ENCODE peak calls at places on chromosomes 11 and 22, in ten cellular contexts. One of them, this sample, is unnamed.

GRCh38 chr11:112013501-112014164 is 11.6 kb upstream of the DLAT start:
- DNase-seq in mucosa of descending colon: no peak
- DNase-seq in stimulated activated CD4-positive, alpha-beta T cell treated with anti-CD3 and anti-CD28 coated beads, Interleukin-1b, Interleukin-23, amount 100 ng/mL, for 48 hours: no peak
- DNase-seq in iris pigment epithelial cell: no peak
- DNase-seq in fibroblast of mammary gland: no peak
- DNase-seq in PC-3: peak
- DNase-seq in effector memory CD4-positive, alpha-beta T cell: no peak
- DNase-seq in nephron progenitor cell: no peak
- DNase-seq in activated T-helper 1 cell treated with anti-CD3 and anti-CD28 coated beads, Interleukin-12 subunit alpha, Interleukin-12 subunit beta, Interleukin-2, Interleukin-4 antibody, amounts not matched to agents 30 ng/mL and 10 ng/mL and 1 ng/mL, durations not matched to agents 14 hours and 24 hours and 36 hours: no peak
- DNase-seq in GM12865: no peak
- DNase-seq in this sample: no peak

GRCh38 chr11:128482512-128483191 is 104.7 kb downstream of the ETS1 start:
- DNase-seq in mucosa of descending colon: no peak
- DNase-seq in stimulated activated CD4-positive, alpha-beta T cell treated with anti-CD3 and anti-CD28 coated beads, Interleukin-1b, Interleukin-23, amount 100 ng/mL, for 48 hours: peak
- DNase-seq in iris pigment epithelial cell: peak
- DNase-seq in fibroblast of mammary gland: peak
- DNase-seq in PC-3: no peak
- DNase-seq in effector memory CD4-positive, alpha-beta T cell: peak
- DNase-seq in nephron progenitor cell: no peak
- DNase-seq in activated T-helper 1 cell treated with anti-CD3 and anti-CD28 coated beads, Interleukin-12 subunit alpha, Interleukin-12 subunit beta, Interleukin-2, Interleukin-4 antibody, amounts not matched to agents 30 ng/mL and 10 ng/mL and 1 ng/mL, durations not matched to agents 14 hours and 24 hours and 36 hours: no peak
- DNase-seq in GM12865: peak
- DNase-seq in this sample: peak

GRCh38 chr11:31233425-31233824 is 136.1 kb downstream of the DCDC1 start:
- DNase-seq in mucosa of descending colon: no peak
- DNase-seq in stimulated activated CD4-positive, alpha-beta T cell treated with anti-CD3 and anti-CD28 coated beads, Interleukin-1b, Interleukin-23, amount 100 ng/mL, for 48 hours: no peak
- DNase-seq in iris pigment epithelial cell: peak
- DNase-seq in fibroblast of mammary gland: peak
- DNase-seq in PC-3: peak
- DNase-seq in effector memory CD4-positive, alpha-beta T cell: no peak
- DNase-seq in nephron progenitor cell: no peak
- DNase-seq in activated T-helper 1 cell treated with anti-CD3 and anti-CD28 coated beads, Interleukin-12 subunit alpha, Interleukin-12 subunit beta, Interleukin-2, Interleukin-4 antibody, amounts not matched to agents 30 ng/mL and 10 ng/mL and 1 ng/mL, durations not matched to agents 14 hours and 24 hours and 36 hours: no peak
- DNase-seq in GM12865: peak
- DNase-seq in this sample: no peak

GRCh38 chr11:69601346-69601975 is 39.5 kb upstream of the CCND1 start:
- DNase-seq in mucosa of descending colon: peak
- DNase-seq in stimulated activated CD4-positive, alpha-beta T cell treated with anti-CD3 and anti-CD28 coated beads, Interleukin-1b, Interleukin-23, amount 100 ng/mL, for 48 hours: no peak
- DNase-seq in iris pigment epithelial cell: no peak
- DNase-seq in fibroblast of mammary gland: no peak
- DNase-seq in PC-3: no peak
- DNase-seq in effector memory CD4-positive, alpha-beta T cell: no peak
- DNase-seq in nephron progenitor cell: no peak
- DNase-seq in activated T-helper 1 cell treated with anti-CD3 and anti-CD28 coated beads, Interleukin-12 subunit alpha, Interleukin-12 subunit beta, Interleukin-2, Interleukin-4 antibody, amounts not matched to agents 30 ng/mL and 10 ng/mL and 1 ng/mL, durations not matched to agents 14 hours and 24 hours and 36 hours: no peak
- DNase-seq in GM12865: no peak
- DNase-seq in this sample: no peak

GRCh38 chr22:29310065-29310862 is 3.8 kb downstream of the GAS2L1 start:
- DNase-seq in mucosa of descending colon: no peak
- DNase-seq in stimulated activated CD4-positive, alpha-beta T cell treated with anti-CD3 and anti-CD28 coated beads, Interleukin-1b, Interleukin-23, amount 100 ng/mL, for 48 hours: no peak
- DNase-seq in iris pigment epithelial cell: no peak
- DNase-seq in fibroblast of mammary gland: no peak
- DNase-seq in PC-3: no peak
- DNase-seq in effector memory CD4-positive, alpha-beta T cell: no peak
- DNase-seq in nephron progenitor cell: no peak
- DNase-seq in activated T-helper 1 cell treated with anti-CD3 and anti-CD28 coated beads, Interleukin-12 subunit alpha, Interleukin-12 subunit beta, Interleukin-2, Interleukin-4 antibody, amounts not matched to agents 30 ng/mL and 10 ng/mL and 1 ng/mL, durations not matched to agents 14 hours and 24 hours and 36 hours: no peak
- DNase-seq in GM12865: no peak
- DNase-seq in this sample: peak

GRCh38 chr11:287821-288327 is 1.1 kb upstream of the PGGHG start:
- DNase-seq in mucosa of descending colon: no peak
- DNase-seq in stimulated activated CD4-positive, alpha-beta T cell treated with anti-CD3 and anti-CD28 coated beads, Interleukin-1b, Interleukin-23, amount 100 ng/mL, for 48 hours: peak
- DNase-seq in iris pigment epithelial cell: no peak
- DNase-seq in fibroblast of mammary gland: no peak
- DNase-seq in PC-3: no peak
- DNase-seq in effector memory CD4-positive, alpha-beta T cell: no peak
- DNase-seq in nephron progenitor cell: peak
- DNase-seq in activated T-helper 1 cell treated with anti-CD3 and anti-CD28 coated beads, Interleukin-12 subunit alpha, Interleukin-12 subunit beta, Interleukin-2, Interleukin-4 antibody, amounts not matched to agents 30 ng/mL and 10 ng/mL and 1 ng/mL, durations not matched to agents 14 hours and 24 hours and 36 hours: no peak
- DNase-seq in GM12865: no peak
- DNase-seq in this sample: peak

GRCh38 chr22:48045369-48045768 is 1282.9 kb downstream of the TBC1D22A start:
- DNase-seq in mucosa of descending colon: peak
- DNase-seq in stimulated activated CD4-positive, alpha-beta T cell treated with anti-CD3 and anti-CD28 coated beads, Interleukin-1b, Interleukin-23, amount 100 ng/mL, for 48 hours: no peak
- DNase-seq in iris pigment epithelial cell: no peak
- DNase-seq in fibroblast of mammary gland: no peak
- DNase-seq in PC-3: no peak
- DNase-seq in effector memory CD4-positive, alpha-beta T cell: no peak
- DNase-seq in nephron progenitor cell: no peak
- DNase-seq in activated T-helper 1 cell treated with anti-CD3 and anti-CD28 coated beads, Interleukin-12 subunit alpha, Interleukin-12 subunit beta, Interleukin-2, Interleukin-4 antibody, amounts not matched to agents 30 ng/mL and 10 ng/mL and 1 ng/mL, durations not matched to agents 14 hours and 24 hours and 36 hours: no peak
- DNase-seq in GM12865: peak
- DNase-seq in this sample: peak

GRCh38 chr11:1271927-1272326 is 37.5 kb downstream of the TOLLIP start:
- DNase-seq in mucosa of descending colon: no peak
- DNase-seq in stimulated activated CD4-positive, alpha-beta T cell treated with anti-CD3 and anti-CD28 coated beads, Interleukin-1b, Interleukin-23, amount 100 ng/mL, for 48 hours: no peak
- DNase-seq in iris pigment epithelial cell: no peak
- DNase-seq in fibroblast of mammary gland: no peak
- DNase-seq in PC-3: no peak
- DNase-seq in effector memory CD4-positive, alpha-beta T cell: no peak
- DNase-seq in nephron progenitor cell: no peak
- DNase-seq in activated T-helper 1 cell treated with anti-CD3 and anti-CD28 coated beads, Interleukin-12 subunit alpha, Interleukin-12 subunit beta, Interleukin-2, Interleukin-4 antibody, amounts not matched to agents 30 ng/mL and 10 ng/mL and 1 ng/mL, durations not matched to agents 14 hours and 24 hours and 36 hours: no peak
- DNase-seq in GM12865: no peak
- DNase-seq in this sample: no peak

GRCh38 chr11:110989734-110990133 is 255.8 kb upstream of the POU2AF2 start:
- DNase-seq in mucosa of descending colon: no peak
- DNase-seq in stimulated activated CD4-positive, alpha-beta T cell treated with anti-CD3 and anti-CD28 coated beads, Interleukin-1b, Interleukin-23, amount 100 ng/mL, for 48 hours: no peak
- DNase-seq in iris pigment epithelial cell: peak
- DNase-seq in fibroblast of mammary gland: peak
- DNase-seq in PC-3: no peak
- DNase-seq in effector memory CD4-positive, alpha-beta T cell: no peak
- DNase-seq in nephron progenitor cell: no peak
- DNase-seq in activated T-helper 1 cell treated with anti-CD3 and anti-CD28 coated beads, Interleukin-12 subunit alpha, Interleukin-12 subunit beta, Interleukin-2, Interleukin-4 antibody, amounts not matched to agents 30 ng/mL and 10 ng/mL and 1 ng/mL, durations not matched to agents 14 hours and 24 hours and 36 hours: no peak
- DNase-seq in GM12865: no peak
- DNase-seq in this sample: no peak

GRCh38 chr11:2315395-2316168 is 13.8 kb downstream of the TSPAN32 start:
- DNase-seq in mucosa of descending colon: no peak
- DNase-seq in stimulated activated CD4-positive, alpha-beta T cell treated with anti-CD3 and anti-CD28 coated beads, Interleukin-1b, Interleukin-23, amount 100 ng/mL, for 48 hours: no peak
- DNase-seq in iris pigment epithelial cell: no peak
- DNase-seq in fibroblast of mammary gland: no peak
- DNase-seq in PC-3: no peak
- DNase-seq in effector memory CD4-positive, alpha-beta T cell: no peak
- DNase-seq in nephron progenitor cell: no peak
- DNase-seq in activated T-helper 1 cell treated with anti-CD3 and anti-CD28 coated beads, Interleukin-12 subunit alpha, Interleukin-12 subunit beta, Interleukin-2, Interleukin-4 antibody, amounts not matched to agents 30 ng/mL and 10 ng/mL and 1 ng/mL, durations not matched to agents 14 hours and 24 hours and 36 hours: no peak
- DNase-seq in GM12865: no peak
- DNase-seq in this sample: no peak

GRCh38 chr22:37302617-37303555 is 20.6 kb downstream of the CYTH4 start:
- DNase-seq in mucosa of descending colon: no peak
- DNase-seq in stimulated activated CD4-positive, alpha-beta T cell treated with anti-CD3 and anti-CD28 coated beads, Interleukin-1b, Interleukin-23, amount 100 ng/mL, for 48 hours: no peak
- DNase-seq in iris pigment epithelial cell: no peak
- DNase-seq in fibroblast of mammary gland: no peak
- DNase-seq in PC-3: no peak
- DNase-seq in effector memory CD4-positive, alpha-beta T cell: no peak
- DNase-seq in nephron progenitor cell: no peak
- DNase-seq in activated T-helper 1 cell treated with anti-CD3 and anti-CD28 coated beads, Interleukin-12 subunit alpha, Interleukin-12 subunit beta, Interleukin-2, Interleukin-4 antibody, amounts not matched to agents 30 ng/mL and 10 ng/mL and 1 ng/mL, durations not matched to agents 14 hours and 24 hours and 36 hours: no peak
- DNase-seq in GM12865: no peak
- DNase-seq in this sample: no peak

GRCh38 chr11:93100211-93100610 is 97.6 kb downstream of the SLC36A4 start:
- DNase-seq in mucosa of descending colon: no peak
- DNase-seq in stimulated activated CD4-positive, alpha-beta T cell treated with anti-CD3 and anti-CD28 coated beads, Interleukin-1b, Interleukin-23, amount 100 ng/mL, for 48 hours: no peak
- DNase-seq in iris pigment epithelial cell: peak
- DNase-seq in fibroblast of mammary gland: peak
- DNase-seq in PC-3: no peak
- DNase-seq in effector memory CD4-positive, alpha-beta T cell: no peak
- DNase-seq in nephron progenitor cell: no peak
- DNase-seq in activated T-helper 1 cell treated with anti-CD3 and anti-CD28 coated beads, Interleukin-12 subunit alpha, Interleukin-12 subunit beta, Interleukin-2, Interleukin-4 antibody, amounts not matched to agents 30 ng/mL and 10 ng/mL and 1 ng/mL, durations not matched to agents 14 hours and 24 hours and 36 hours: no peak
- DNase-seq in GM12865: no peak
- DNase-seq in this sample: no peak

GRCh38 chr11:72642815-72643511 is 31.3 kb downstream of the PDE2A start:
- DNase-seq in mucosa of descending colon: peak
- DNase-seq in stimulated activated CD4-positive, alpha-beta T cell treated with anti-CD3 and anti-CD28 coated beads, Interleukin-1b, Interleukin-23, amount 100 ng/mL, for 48 hours: peak
- DNase-seq in iris pigment epithelial cell: peak
- DNase-seq in fibroblast of mammary gland: peak
- DNase-seq in PC-3: peak
- DNase-seq in effector memory CD4-positive, alpha-beta T cell: peak
- DNase-seq in nephron progenitor cell: peak
- DNase-seq in activated T-helper 1 cell treated with anti-CD3 and anti-CD28 coated beads, Interleukin-12 subunit alpha, Interleukin-12 subunit beta, Interleukin-2, Interleukin-4 antibody, amounts not matched to agents 30 ng/mL and 10 ng/mL and 1 ng/mL, durations not matched to agents 14 hours and 24 hours and 36 hours: peak
- DNase-seq in GM12865: peak
- DNase-seq in this sample: peak

GRCh38 chr11:68116126-68116525 is 5.1 kb downstream of the CHKA start:
- DNase-seq in mucosa of descending colon: peak
- DNase-seq in stimulated activated CD4-positive, alpha-beta T cell treated with anti-CD3 and anti-CD28 coated beads, Interleukin-1b, Interleukin-23, amount 100 ng/mL, for 48 hours: no peak
- DNase-seq in iris pigment epithelial cell: no peak
- DNase-seq in fibroblast of mammary gland: no peak
- DNase-seq in PC-3: no peak
- DNase-seq in effector memory CD4-positive, alpha-beta T cell: no peak
- DNase-seq in nephron progenitor cell: no peak
- DNase-seq in activated T-helper 1 cell treated with anti-CD3 and anti-CD28 coated beads, Interleukin-12 subunit alpha, Interleukin-12 subunit beta, Interleukin-2, Interleukin-4 antibody, amounts not matched to agents 30 ng/mL and 10 ng/mL and 1 ng/mL, durations not matched to agents 14 hours and 24 hours and 36 hours: no peak
- DNase-seq in GM12865: no peak
- DNase-seq in this sample: no peak

GRCh38 chr22:38957808-38958207 is 399 bp downstream of the APOBEC3A start:
- DNase-seq in mucosa of descending colon: no peak
- DNase-seq in stimulated activated CD4-positive, alpha-beta T cell treated with anti-CD3 and anti-CD28 coated beads, Interleukin-1b, Interleukin-23, amount 100 ng/mL, for 48 hours: no peak
- DNase-seq in iris pigment epithelial cell: no peak
- DNase-seq in fibroblast of mammary gland: no peak
- DNase-seq in PC-3: no peak
- DNase-seq in effector memory CD4-positive, alpha-beta T cell: no peak
- DNase-seq in nephron progenitor cell: no peak
- DNase-seq in activated T-helper 1 cell treated with anti-CD3 and anti-CD28 coated beads, Interleukin-12 subunit alpha, Interleukin-12 subunit beta, Interleukin-2, Interleukin-4 antibody, amounts not matched to agents 30 ng/mL and 10 ng/mL and 1 ng/mL, durations not matched to agents 14 hours and 24 hours and 36 hours: no peak
- DNase-seq in GM12865: no peak
- DNase-seq in this sample: no peak

GRCh38 chr11:27373856-27374602 is 11.0 kb upstream of the CCDC34 start:
- DNase-seq in mucosa of descending colon: no peak
- DNase-seq in stimulated activated CD4-positive, alpha-beta T cell treated with anti-CD3 and anti-CD28 coated beads, Interleukin-1b, Interleukin-23, amount 100 ng/mL, for 48 hours: no peak
- DNase-seq in iris pigment epithelial cell: no peak
- DNase-seq in fibroblast of mammary gland: no peak
- DNase-seq in PC-3: no peak
- DNase-seq in effector memory CD4-positive, alpha-beta T cell: no peak
- DNase-seq in nephron progenitor cell: no peak
- DNase-seq in activated T-helper 1 cell treated with anti-CD3 and anti-CD28 coated beads, Interleukin-12 subunit alpha, Interleukin-12 subunit beta, Interleukin-2, Interleukin-4 antibody, amounts not matched to agents 30 ng/mL and 10 ng/mL and 1 ng/mL, durations not matched to agents 14 hours and 24 hours and 36 hours: no peak
- DNase-seq in GM12865: no peak
- DNase-seq in this sample: no peak

GRCh38 chr11:74909363-74909762 is 39.5 kb downstream of the XRRA1 start:
- DNase-seq in mucosa of descending colon: no peak
- DNase-seq in stimulated activated CD4-positive, alpha-beta T cell treated with anti-CD3 and anti-CD28 coated beads, Interleukin-1b, Interleukin-23, amount 100 ng/mL, for 48 hours: no peak
- DNase-seq in iris pigment epithelial cell: no peak
- DNase-seq in fibroblast of mammary gland: no peak
- DNase-seq in PC-3: no peak
- DNase-seq in effector memory CD4-positive, alpha-beta T cell: no peak
- DNase-seq in nephron progenitor cell: no peak
- DNase-seq in activated T-helper 1 cell treated with anti-CD3 and anti-CD28 coated beads, Interleukin-12 subunit alpha, Interleukin-12 subunit beta, Interleukin-2, Interleukin-4 antibody, amounts not matched to agents 30 ng/mL and 10 ng/mL and 1 ng/mL, durations not matched to agents 14 hours and 24 hours and 36 hours: no peak
- DNase-seq in GM12865: peak
- DNase-seq in this sample: peak

GRCh38 chr11:61906522-61906909 is 10.8 kb downstream of the RAB3IL1 start:
- DNase-seq in mucosa of descending colon: no peak
- DNase-seq in stimulated activated CD4-positive, alpha-beta T cell treated with anti-CD3 and anti-CD28 coated beads, Interleukin-1b, Interleukin-23, amount 100 ng/mL, for 48 hours: no peak
- DNase-seq in iris pigment epithelial cell: no peak
- DNase-seq in fibroblast of mammary gland: no peak
- DNase-seq in PC-3: no peak
- DNase-seq in effector memory CD4-positive, alpha-beta T cell: no peak
- DNase-seq in nephron progenitor cell: no peak
- DNase-seq in activated T-helper 1 cell treated with anti-CD3 and anti-CD28 coated beads, Interleukin-12 subunit alpha, Interleukin-12 subunit beta, Interleukin-2, Interleukin-4 antibody, amounts not matched to agents 30 ng/mL and 10 ng/mL and 1 ng/mL, durations not matched to agents 14 hours and 24 hours and 36 hours: no peak
- DNase-seq in GM12865: no peak
- DNase-seq in this sample: no peak

GRCh38 chr22:41598891-41599635 is 9.4 kb upstream of the PMM1 start:
- DNase-seq in mucosa of descending colon: no peak
- DNase-seq in stimulated activated CD4-positive, alpha-beta T cell treated with anti-CD3 and anti-CD28 coated beads, Interleukin-1b, Interleukin-23, amount 100 ng/mL, for 48 hours: no peak
- DNase-seq in iris pigment epithelial cell: no peak
- DNase-seq in fibroblast of mammary gland: no peak
- DNase-seq in PC-3: no peak
- DNase-seq in effector memory CD4-positive, alpha-beta T cell: no peak
- DNase-seq in nephron progenitor cell: no peak
- DNase-seq in activated T-helper 1 cell treated with anti-CD3 and anti-CD28 coated beads, Interleukin-12 subunit alpha, Interleukin-12 subunit beta, Interleukin-2, Interleukin-4 antibody, amounts not matched to agents 30 ng/mL and 10 ng/mL and 1 ng/mL, durations not matched to agents 14 hours and 24 hours and 36 hours: no peak
- DNase-seq in GM12865: no peak
- DNase-seq in this sample: no peak

GRCh38 chr22:38272373-38273134 is at the start of gene TMEM184B:
- DNase-seq in mucosa of descending colon: peak
- DNase-seq in stimulated activated CD4-positive, alpha-beta T cell treated with anti-CD3 and anti-CD28 coated beads, Interleukin-1b, Interleukin-23, amount 100 ng/mL, for 48 hours: peak
- DNase-seq in iris pigment epithelial cell: no peak
- DNase-seq in fibroblast of mammary gland: peak
- DNase-seq in PC-3: peak
- DNase-seq in effector memory CD4-positive, alpha-beta T cell: peak
- DNase-seq in nephron progenitor cell: peak
- DNase-seq in activated T-helper 1 cell treated with anti-CD3 and anti-CD28 coated beads, Interleukin-12 subunit alpha, Interleukin-12 subunit beta, Interleukin-2, Interleukin-4 antibody, amounts not matched to agents 30 ng/mL and 10 ng/mL and 1 ng/mL, durations not matched to agents 14 hours and 24 hours and 36 hours: peak
- DNase-seq in GM12865: peak
- DNase-seq in this sample: peak

GRCh38 chr11:85569525-85569924 is 57.6 kb downstream of the DLG2 start:
- DNase-seq in mucosa of descending colon: no peak
- DNase-seq in stimulated activated CD4-positive, alpha-beta T cell treated with anti-CD3 and anti-CD28 coated beads, Interleukin-1b, Interleukin-23, amount 100 ng/mL, for 48 hours: no peak
- DNase-seq in iris pigment epithelial cell: no peak
- DNase-seq in fibroblast of mammary gland: peak
- DNase-seq in PC-3: no peak
- DNase-seq in effector memory CD4-positive, alpha-beta T cell: no peak
- DNase-seq in nephron progenitor cell: no peak
- DNase-seq in activated T-helper 1 cell treated with anti-CD3 and anti-CD28 coated beads, Interleukin-12 subunit alpha, Interleukin-12 subunit beta, Interleukin-2, Interleukin-4 antibody, amounts not matched to agents 30 ng/mL and 10 ng/mL and 1 ng/mL, durations not matched to agents 14 hours and 24 hours and 36 hours: no peak
- DNase-seq in GM12865: no peak
- DNase-seq in this sample: no peak

GRCh38 chr11:67572747-67573419 is 10.7 kb upstream of the GSTP1 start:
- DNase-seq in mucosa of descending colon: peak
- DNase-seq in stimulated activated CD4-positive, alpha-beta T cell treated with anti-CD3 and anti-CD28 coated beads, Interleukin-1b, Interleukin-23, amount 100 ng/mL, for 48 hours: no peak
- DNase-seq in iris pigment epithelial cell: peak
- DNase-seq in fibroblast of mammary gland: peak
- DNase-seq in PC-3: peak
- DNase-seq in effector memory CD4-positive, alpha-beta T cell: no peak
- DNase-seq in nephron progenitor cell: no peak
- DNase-seq in activated T-helper 1 cell treated with anti-CD3 and anti-CD28 coated beads, Interleukin-12 subunit alpha, Interleukin-12 subunit beta, Interleukin-2, Interleukin-4 antibody, amounts not matched to agents 30 ng/mL and 10 ng/mL and 1 ng/mL, durations not matched to agents 14 hours and 24 hours and 36 hours: no peak
- DNase-seq in GM12865: peak
- DNase-seq in this sample: no peak

GRCh38 chr11:64232182-64233018 is 2.0 kb upstream of the VEGFB start:
- DNase-seq in mucosa of descending colon: no peak
- DNase-seq in stimulated activated CD4-positive, alpha-beta T cell treated with anti-CD3 and anti-CD28 coated beads, Interleukin-1b, Interleukin-23, amount 100 ng/mL, for 48 hours: no peak
- DNase-seq in iris pigment epithelial cell: no peak
- DNase-seq in fibroblast of mammary gland: no peak
- DNase-seq in PC-3: no peak
- DNase-seq in effector memory CD4-positive, alpha-beta T cell: no peak
- DNase-seq in nephron progenitor cell: no peak
- DNase-seq in activated T-helper 1 cell treated with anti-CD3 and anti-CD28 coated beads, Interleukin-12 subunit alpha, Interleukin-12 subunit beta, Interleukin-2, Interleukin-4 antibody, amounts not matched to agents 30 ng/mL and 10 ng/mL and 1 ng/mL, durations not matched to agents 14 hours and 24 hours and 36 hours: no peak
- DNase-seq in GM12865: no peak
- DNase-seq in this sample: no peak

GRCh38 chr11:86608251-86608799 is 64.1 kb downstream of the ME3 start:
- DNase-seq in mucosa of descending colon: peak
- DNase-seq in stimulated activated CD4-positive, alpha-beta T cell treated with anti-CD3 and anti-CD28 coated beads, Interleukin-1b, Interleukin-23, amount 100 ng/mL, for 48 hours: peak
- DNase-seq in iris pigment epithelial cell: peak
- DNase-seq in fibroblast of mammary gland: peak
- DNase-seq in PC-3: peak
- DNase-seq in effector memory CD4-positive, alpha-beta T cell: no peak
- DNase-seq in nephron progenitor cell: peak
- DNase-seq in activated T-helper 1 cell treated with anti-CD3 and anti-CD28 coated beads, Interleukin-12 subunit alpha, Interleukin-12 subunit beta, Interleukin-2, Interleukin-4 antibody, amounts not matched to agents 30 ng/mL and 10 ng/mL and 1 ng/mL, durations not matched to agents 14 hours and 24 hours and 36 hours: peak
- DNase-seq in GM12865: peak
- DNase-seq in this sample: peak

GRCh38 chr11:118841469-118842222 is 42.0 kb upstream of the CXCR5 start:
- DNase-seq in mucosa of descending colon: peak
- DNase-seq in stimulated activated CD4-positive, alpha-beta T cell treated with anti-CD3 and anti-CD28 coated beads, Interleukin-1b, Interleukin-23, amount 100 ng/mL, for 48 hours: peak
- DNase-seq in iris pigment epithelial cell: no peak
- DNase-seq in fibroblast of mammary gland: no peak
- DNase-seq in PC-3: no peak
- DNase-seq in effector memory CD4-positive, alpha-beta T cell: peak
- DNase-seq in nephron progenitor cell: no peak
- DNase-seq in activated T-helper 1 cell treated with anti-CD3 and anti-CD28 coated beads, Interleukin-12 subunit alpha, Interleukin-12 subunit beta, Interleukin-2, Interleukin-4 antibody, amounts not matched to agents 30 ng/mL and 10 ng/mL and 1 ng/mL, durations not matched to agents 14 hours and 24 hours and 36 hours: peak
- DNase-seq in GM12865: peak
- DNase-seq in this sample: no peak

GRCh38 chr11:64043545-64043944 is 7.8 kb downstream of the FLRT1 start:
- DNase-seq in mucosa of descending colon: no peak
- DNase-seq in stimulated activated CD4-positive, alpha-beta T cell treated with anti-CD3 and anti-CD28 coated beads, Interleukin-1b, Interleukin-23, amount 100 ng/mL, for 48 hours: no peak
- DNase-seq in iris pigment epithelial cell: no peak
- DNase-seq in fibroblast of mammary gland: no peak
- DNase-seq in PC-3: no peak
- DNase-seq in effector memory CD4-positive, alpha-beta T cell: no peak
- DNase-seq in nephron progenitor cell: no peak
- DNase-seq in activated T-helper 1 cell treated with anti-CD3 and anti-CD28 coated beads, Interleukin-12 subunit alpha, Interleukin-12 subunit beta, Interleukin-2, Interleukin-4 antibody, amounts not matched to agents 30 ng/mL and 10 ng/mL and 1 ng/mL, durations not matched to agents 14 hours and 24 hours and 36 hours: no peak
- DNase-seq in GM12865: no peak
- DNase-seq in this sample: no peak

GRCh38 chr11:614583-615452 is 932 bp downstream of the IRF7 start:
- DNase-seq in mucosa of descending colon: peak
- DNase-seq in stimulated activated CD4-positive, alpha-beta T cell treated with anti-CD3 and anti-CD28 coated beads, Interleukin-1b, Interleukin-23, amount 100 ng/mL, for 48 hours: no peak
- DNase-seq in iris pigment epithelial cell: no peak
- DNase-seq in fibroblast of mammary gland: peak
- DNase-seq in PC-3: peak
- DNase-seq in effector memory CD4-positive, alpha-beta T cell: no peak
- DNase-seq in nephron progenitor cell: no peak
- DNase-seq in activated T-helper 1 cell treated with anti-CD3 and anti-CD28 coated beads, Interleukin-12 subunit alpha, Interleukin-12 subunit beta, Interleukin-2, Interleukin-4 antibody, amounts not matched to agents 30 ng/mL and 10 ng/mL and 1 ng/mL, durations not matched to agents 14 hours and 24 hours and 36 hours: no peak
- DNase-seq in GM12865: no peak
- DNase-seq in this sample: no peak

GRCh38 chr22:44132724-44133123 is 48.0 kb upstream of the PARVG start:
- DNase-seq in mucosa of descending colon: no peak
- DNase-seq in stimulated activated CD4-positive, alpha-beta T cell treated with anti-CD3 and anti-CD28 coated beads, Interleukin-1b, Interleukin-23, amount 100 ng/mL, for 48 hours: no peak
- DNase-seq in iris pigment epithelial cell: no peak
- DNase-seq in fibroblast of mammary gland: no peak
- DNase-seq in PC-3: no peak
- DNase-seq in effector memory CD4-positive, alpha-beta T cell: no peak
- DNase-seq in nephron progenitor cell: no peak
- DNase-seq in activated T-helper 1 cell treated with anti-CD3 and anti-CD28 coated beads, Interleukin-12 subunit alpha, Interleukin-12 subunit beta, Interleukin-2, Interleukin-4 antibody, amounts not matched to agents 30 ng/mL and 10 ng/mL and 1 ng/mL, durations not matched to agents 14 hours and 24 hours and 36 hours: no peak
- DNase-seq in GM12865: no peak
- DNase-seq in this sample: no peak